ENCODE peak calls at places on chromosomes 12 and 14, in five cellular contexts. C is HepG2, E is GM12878, J is K562, I is H1. T is an unnamed sample.

GRCh38 chr12:88944403-88944802 is 364.1 kb upstream of the KITLG start:
- DNase-seq in C (peak; percentile 15), E (no peak), J (no peak), I (no peak), T (no peak)

GRCh38 chr12:121652767-121653497 is 16.5 kb downstream of the MORN3 start:
- DNase-seq in C (peak; percentile 27), E (no peak), J (no peak), I (no peak), T (no peak)

GRCh38 chr12:75389061-75389460 is 1.8 kb upstream of the GLIPR1L2 start:
- DNase-seq in C (no peak), E (no peak), J (no peak), I (no peak), T (peak; percentile 21)

GRCh38 chr12:124032265-124032886 is 59.4 kb downstream of the ZNF664 start:
- DNase-seq in C (peak; percentile 36), E (no peak), J (peak; percentile 83), I (no peak), T (peak; percentile 83)

GRCh38 chr14:33073023-33073422 is 134.3 kb downstream of the NPAS3 start:
- DNase-seq in C (no peak), E (no peak), J (no peak), I (no peak), T (no peak)

GRCh38 chr14:60645191-60645590 is 4.1 kb downstream of the SIX1 start:
- DNase-seq in C (no peak), E (no peak), J (no peak), I (no peak), T (no peak)

GRCh38 chr12:70248916-70249315 is 5.7 kb downstream of the CNOT2 start:
- DNase-seq in C (no peak), E (no peak), J (no peak), I (no peak), T (no peak)

GRCh38 chr14:56189306-56189705 is 71.1 kb downstream of the PELI2 start:
- DNase-seq in C (no peak), E (no peak), J (no peak), I (no peak), T (no peak)

GRCh38 chr12:18868673-18869072 is 130.8 kb downstream of the CAPZA3 start:
- DNase-seq in C (no peak), E (no peak), J (no peak), I (no peak), T (no peak)

GRCh38 chr12:85968606-85969005 is 94.5 kb downstream of the NTS start:
- DNase-seq in C (no peak), E (no peak), J (no peak), I (no peak), T (no peak)

GRCh38 chr14:92759679-92760523 is 11.5 kb upstream of the LGMN start:
- DNase-seq in C (no peak), E (peak; percentile 64), J (no peak), I (no peak), T (no peak)

GRCh38 chr12:26799741-26800140 is 33.3 kb downstream of the ITPR2 start:
- DNase-seq in C (no peak), E (no peak), J (no peak), I (no peak), T (no peak)

GRCh38 chr12:48671231-48671856 is 10.7 kb downstream of the KANSL2 start:
- DNase-seq in C (no peak), E (no peak), J (no peak), I (no peak), T (no peak)

GRCh38 chr14:26204362-26204953 is 393.4 kb downstream of the NOVA1 start:
- DNase-seq in C (no peak), E (no peak), J (no peak), I (no peak), T (no peak)

GRCh38 chr14:32417956-32418552 is 89.0 kb downstream of the AKAP6 start:
- DNase-seq in C (no peak), E (no peak), J (no peak), I (no peak), T (no peak)

GRCh38 chr12:121968880-121969279 is 50.5 kb downstream of the CFAP251 start:
- DNase-seq in C (no peak), E (no peak), J (no peak), I (no peak), T (no peak)

GRCh38 chr14:64114166-64114565 is 180.0 kb downstream of the ESR2 start:
- DNase-seq in C (no peak), E (no peak), J (no peak), I (no peak), T (no peak)

GRCh38 chr14:78081245-78081644 is 88.9 kb upstream of the NRXN3 start:
- DNase-seq in C (no peak), E (no peak), J (no peak), I (no peak), T (no peak)

GRCh38 chr12:24933694-24934407 is 15.1 kb downstream of the BCAT1 start:
- DNase-seq in C (no peak), E (no peak), J (peak; percentile 52), I (no peak), T (no peak)

GRCh38 chr12:113858828-113859386 is 107.2 kb downstream of the RBM19 start:
- DNase-seq in C (no peak), E (no peak), J (no peak), I (no peak), T (no peak)

GRCh38 chr12:4392223-4392742 is 12.8 kb upstream of the FGF23 start:
- DNase-seq in C (no peak), E (no peak), J (peak; percentile 33), I (no peak), T (no peak)

GRCh38 chr12:76010732-76011458 is 20.7 kb downstream of the PHLDA1 start:
- DNase-seq in C (peak; percentile 81), E (no peak), J (no peak), I (no peak), T (no peak)

GRCh38 chr12:5197127-5197526 is 153.4 kb downstream of the KCNA5 start:
- DNase-seq in C (no peak), E (no peak), J (no peak), I (no peak), T (no peak)

GRCh38 chr14:100330396-100330931 is 7.3 kb downstream of the SLC25A47 start:
- DNase-seq in C (no peak), E (no peak), J (no peak), I (no peak), T (no peak)

GRCh38 chr12:124565071-124565491 is 2.3 kb downstream of the NCOR2 start:
- DNase-seq in C (no peak), E (no peak), J (no peak), I (no peak), T (peak; percentile 53)

GRCh38 chr12:126784328-126784921 is 1482.5 kb upstream of the TMEM132C start:
- DNase-seq in C (peak; percentile 2), E (no peak), J (peak; percentile 55), I (peak; percentile 58), T (peak; percentile 32)

GRCh38 chr14:59882957-59883356 is 12.4 kb upstream of the RTN1 start:
- DNase-seq in C (no peak), E (no peak), J (no peak), I (no peak), T (no peak)

DNA sequence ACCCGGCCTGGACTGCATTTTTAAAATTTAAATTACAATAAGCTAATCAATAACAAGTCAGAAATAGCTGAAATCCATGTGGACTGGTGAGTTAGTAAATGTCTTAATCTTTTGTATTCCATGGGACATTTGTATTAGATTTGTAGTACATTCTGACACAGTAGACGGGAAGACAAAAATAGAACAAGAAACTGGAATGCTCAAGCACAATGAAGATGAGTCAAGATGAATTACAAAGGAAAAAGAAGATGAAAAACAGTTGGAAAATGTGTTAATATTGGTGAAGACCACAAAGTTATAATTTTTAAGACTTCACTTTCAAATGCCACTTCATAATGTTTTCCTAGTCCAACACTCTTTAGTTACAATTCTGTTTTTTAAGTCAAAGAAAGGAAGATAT is 97.8 kb upstream of the FERMT2 start:
- DNase-seq in C (no peak), E (no peak), J (no peak), I (no peak), T (no peak)
- TF ChIP-seq GABPA in C (no peak), E (no peak), J (no peak), I (no peak), T (no peak)

GRCh38 chr14:99201351-99202073 is 70.5 kb downstream of the BCL11B start:
- DNase-seq in C (no peak), E (no peak), J (no peak), I (no peak), T (no peak)

GRCh38 chr14:99198746-99199145 is 73.3 kb downstream of the BCL11B start:
- DNase-seq in C (no peak), E (no peak), J (no peak), I (no peak), T (no peak)

GRCh38 chr14:99200654-99201005 is 71.4 kb downstream of the BCL11B start:
- DNase-seq in C (no peak), E (no peak), J (no peak), I (no peak), T (no peak)

GRCh38 chr14:99202516-99202915 is 69.5 kb downstream of the BCL11B start:
- DNase-seq in C (no peak), E (no peak), J (no peak), I (no peak), T (no peak)

GRCh38 chr14:99199854-99200653 is 71.9 kb downstream of the BCL11B start:
- DNase-seq in C (no peak), E (no peak), J (no peak), I (no peak), T (no peak)
- H3K4me1 ChIP-seq in C (no peaks in the 10 kb centered on the region), E (no peaks in the 10 kb centered on the region), J (no peaks in the 10 kb centered on the region), I (peaks cover 1% of the 10 kb centered on the region), T (no peaks in the 10 kb centered on the region)

GRCh38 chr14:105485720-105486332 is 860 bp upstream of the CRIP1 start:
- DNase-seq in C (peak; percentile 74), E (no peak), J (peak; percentile 81), I (no peak), T (peak; percentile 92)
- TF ChIP-seq GABPA in C (no peak), E (no peak), J (no peak), I (peak; percentile 14), T (no peak)

GRCh38 chr14:94388027-94388895 is at the start of gene SERPINA1:
- DNase-seq in C (peak; percentile 96), E (no peak), J (no peak), I (no peak), T (no peak)
- H3K4me1 ChIP-seq in C (peaks cover 81% of the 10 kb centered on the region), E (no peaks in the 10 kb centered on the region), J (no peaks in the 10 kb centered on the region), I (peaks cover 14% of the 10 kb centered on the region), T (no peaks in the 10 kb centered on the region)

GRCh38 chr12:12899530-12900380 is 8.4 kb downstream of the GPRC5A start:
- DNase-seq in C (no peak), E (no peak), J (no peak), I (no peak), T (no peak)
- TF ChIP-seq GABPA in C (no peak), E (peak; percentile 75), J (no peak), I (no peak), T (no peak)

GRCh38 chr12:107108995-107109508 is 15.7 kb upstream of the CRY1 start:
- DNase-seq in C (no peak), E (no peak), J (no peak), I (no peak), T (no peak)

GRCh38 chr12:107107381-107107780 is 14.0 kb upstream of the CRY1 start:
- DNase-seq in C (no peak), E (no peak), J (no peak), I (no peak), T (no peak)

GRCh38 chr12:107109726-107110518 is 16.6 kb upstream of the CRY1 start:
- DNase-seq in C (no peak), E (no peak), J (peak; percentile 36), I (no peak), T (no peak)

GRCh38 chr12:107111314-107111713 is 18.0 kb upstream of the CRY1 start:
- DNase-seq in C (no peak), E (no peak), J (no peak), I (no peak), T (no peak)

GRCh38 chr12:107110519-107110859 is 17.1 kb upstream of the CRY1 start:
- DNase-seq in C (no peak), E (no peak), J (no peak), I (no peak), T (no peak)
- H3K4me1 ChIP-seq in C (peaks cover 19% of the 10 kb centered on the region), E (no peaks in the 10 kb centered on the region), J (no peaks in the 10 kb centered on the region), I (no peaks in the 10 kb centered on the region), T (no peaks in the 10 kb centered on the region)

T was measured in SK-N-SH.